ENCODE peak calls at places on chromosomes 11 and 22, in six cellular contexts. C is gastrocnemius medialis, U is AG04449, G is left ventricle myocardium inferior, X is right cardiac atrium, L is fibroblast of lung. Y is an unnamed sample.

GRCh38 chr11:120674537-120674936 is 163.0 kb downstream of the GRIK4 start:
- DNase-seq in C (no peak), U (peak; percentile 42), G (no peak), X (no peak), L (peak; percentile 6), Y (no peak)

GRCh38 chr11:969651-970205 is 44.1 kb downstream of the AP2A2 start:
- DNase-seq in C (no peak), U (no peak), G (no peak), X (no peak), L (no peak), Y (no peak)

GRCh38 chr11:81658722-81659121 is 1074.9 kb downstream of the FAM181B start:
- DNase-seq in C (no peak), U (no peak), G (no peak), X (no peak), L (peak; percentile 41), Y (no peak)

GRCh38 chr11:112785717-112786116 is 175.5 kb upstream of the NCAM1 start:
- DNase-seq in C (no peak), U (no peak), G (no peak), X (no peak), L (peak; percentile 43), Y (no peak)

GRCh38 chr11:47560431-47560830 is 5.0 kb upstream of the PTPMT1 start:
- DNase-seq in C (no peak), U (no peak), G (no peak), X (no peak), L (peak; percentile 73), Y (no peak)

GRCh38 chr11:118691926-118692830 is 12.7 kb upstream of the TREH start:
- DNase-seq in C (no peak), U (no peak), G (no peak), X (no peak), L (peak; percentile 32), Y (no peak)

GRCh38 chr11:78851883-78852586 is 277.4 kb upstream of the NARS2 start:
- DNase-seq in C (no peak), U (no peak), G (no peak), X (peak; percentile 64), L (no peak), Y (peak; percentile 67)

GRCh38 chr11:33663121-33663520 is 37.5 kb downstream of the C11orf91 start:
- DNase-seq in C (no peak), U (no peak), G (no peak), X (no peak), L (no peak), Y (peak; percentile 7)

GRCh38 chr11:133078591-133079179 is 453.6 kb downstream of the OPCML start:
- DNase-seq in C (no peak), U (no peak), G (no peak), X (no peak), L (peak; percentile 43), Y (no peak)

GRCh38 chr22:24420072-24420976 is 7.1 kb upstream of the ADORA2A start:
- DNase-seq in C (peak; percentile 34), U (no peak), G (no peak), X (peak; percentile 73), L (no peak), Y (no peak)

GRCh38 chr11:35953081-35953480 is 9.2 kb downstream of the LDLRAD3 start:
- DNase-seq in C (no peak), U (no peak), G (no peak), X (peak; percentile 69), L (no peak), Y (no peak)

GRCh38 chr11:76910620-76911414 is 50.1 kb downstream of the ACER3 start:
- DNase-seq in C (no peak), U (no peak), G (peak; percentile 22), X (peak; percentile 73), L (peak; percentile 71), Y (no peak)

DNA sequence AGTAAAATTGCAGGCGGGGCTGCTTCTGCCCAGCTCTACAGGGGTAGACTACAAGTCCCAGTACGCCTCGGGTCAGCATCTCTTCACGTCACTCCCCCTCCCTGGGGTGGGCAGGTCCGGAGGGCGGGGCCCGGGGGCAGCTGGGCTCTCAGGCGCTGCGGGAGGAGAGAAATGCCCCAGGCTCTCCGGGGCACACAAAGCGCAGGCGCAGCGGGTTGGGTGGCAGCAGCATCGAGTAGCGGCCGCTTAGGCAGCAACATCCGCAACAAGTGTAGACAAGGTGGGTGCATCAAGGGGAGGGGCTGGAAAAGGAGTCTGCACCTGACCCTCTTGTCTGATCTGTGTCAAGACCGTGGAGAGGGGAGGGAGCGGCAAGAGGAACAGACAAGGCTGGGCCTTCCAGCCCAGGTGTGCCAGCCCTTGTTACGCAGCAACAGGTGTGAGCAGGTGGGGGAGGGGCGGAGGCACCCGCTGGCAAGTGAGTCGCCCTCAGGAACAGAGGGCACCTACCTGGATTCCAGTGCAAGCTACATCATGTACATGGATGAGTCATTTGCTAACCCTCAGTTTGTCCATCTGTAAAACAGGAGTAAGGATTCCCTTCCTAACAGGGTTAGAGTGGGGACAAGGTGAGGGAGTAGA is 1.2 kb downstream of the PLEKHB1 start:
- DNase-seq in C (peak; percentile 70), U (no peak), G (peak; percentile 89), X (peak; percentile 96), L (peak; percentile 74), Y (peak; percentile 89)
- H3K4me3 ChIP-seq in C (peak overlapping the region; percentile 37), U (peak overlapping the region; percentile 39), G (peak overlapping the region; percentile 56), X (peak overlapping the region; percentile 12), L (peak overlapping the region; percentile 33), Y (peak overlapping the region; percentile 9)

GRCh38 chr22:40107244-40107643 is 70.5 kb upstream of the TNRC6B start:
- DNase-seq in C (no peak), U (no peak), G (no peak), X (no peak), L (peak; percentile 12), Y (no peak)

GRCh38 chr22:40112595-40112994 is 65.1 kb upstream of the TNRC6B start:
- DNase-seq in C (no peak), U (no peak), G (no peak), X (no peak), L (no peak), Y (no peak)

GRCh38 chr22:40105755-40106154 is 72.0 kb upstream of the TNRC6B start:
- DNase-seq in C (no peak), U (no peak), G (no peak), X (no peak), L (no peak), Y (no peak)

GRCh38 chr22:40111451-40111850 is 66.3 kb upstream of the TNRC6B start:
- DNase-seq in C (no peak), U (no peak), G (no peak), X (no peak), L (no peak), Y (no peak)

DNA sequence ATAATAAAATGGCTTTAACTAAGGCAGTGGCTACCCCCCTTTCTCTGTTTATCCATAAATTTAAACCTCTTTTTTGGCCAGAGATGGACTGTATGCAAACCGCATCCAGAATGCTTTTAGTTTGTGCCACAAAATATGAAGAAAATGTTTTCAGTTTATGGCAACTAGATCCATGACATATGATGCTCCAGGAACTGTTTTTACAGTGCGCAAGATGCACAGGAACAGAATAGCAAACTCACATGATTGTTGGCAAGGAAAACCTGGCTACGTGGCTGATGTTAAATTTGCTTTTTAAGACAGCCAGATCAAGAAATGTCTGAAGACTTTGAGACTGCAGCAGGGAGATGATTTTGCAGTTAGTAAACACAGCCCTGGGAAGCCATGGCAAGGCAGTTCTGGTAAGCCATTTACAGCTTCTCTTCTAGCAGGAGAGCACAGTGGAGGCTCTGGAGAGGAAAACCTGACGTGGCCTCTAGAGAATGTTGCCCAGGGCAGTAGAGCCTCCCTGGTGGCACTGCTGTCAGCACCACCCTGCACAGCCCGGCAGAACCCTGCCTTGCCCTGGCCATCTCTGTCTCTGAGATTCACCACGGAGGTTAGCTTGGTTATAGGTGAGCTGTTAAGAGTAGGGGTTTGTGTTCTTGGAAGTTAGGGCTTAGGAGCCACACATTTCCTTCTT is 69.8 kb upstream of the TNRC6B start:
- DNase-seq in C (peak; percentile 25), U (no peak), G (no peak), X (no peak), L (peak; percentile 43), Y (no peak)
- H3K4me3 ChIP-seq in C (peak overlapping the region; percentile 28), U (no peak overlapping the region), G (peak overlapping the region; percentile 49), X (peak overlapping the region; percentile 4), L (peak overlapping the region; percentile 48), Y (peak overlapping the region; percentile 13)

DNA sequence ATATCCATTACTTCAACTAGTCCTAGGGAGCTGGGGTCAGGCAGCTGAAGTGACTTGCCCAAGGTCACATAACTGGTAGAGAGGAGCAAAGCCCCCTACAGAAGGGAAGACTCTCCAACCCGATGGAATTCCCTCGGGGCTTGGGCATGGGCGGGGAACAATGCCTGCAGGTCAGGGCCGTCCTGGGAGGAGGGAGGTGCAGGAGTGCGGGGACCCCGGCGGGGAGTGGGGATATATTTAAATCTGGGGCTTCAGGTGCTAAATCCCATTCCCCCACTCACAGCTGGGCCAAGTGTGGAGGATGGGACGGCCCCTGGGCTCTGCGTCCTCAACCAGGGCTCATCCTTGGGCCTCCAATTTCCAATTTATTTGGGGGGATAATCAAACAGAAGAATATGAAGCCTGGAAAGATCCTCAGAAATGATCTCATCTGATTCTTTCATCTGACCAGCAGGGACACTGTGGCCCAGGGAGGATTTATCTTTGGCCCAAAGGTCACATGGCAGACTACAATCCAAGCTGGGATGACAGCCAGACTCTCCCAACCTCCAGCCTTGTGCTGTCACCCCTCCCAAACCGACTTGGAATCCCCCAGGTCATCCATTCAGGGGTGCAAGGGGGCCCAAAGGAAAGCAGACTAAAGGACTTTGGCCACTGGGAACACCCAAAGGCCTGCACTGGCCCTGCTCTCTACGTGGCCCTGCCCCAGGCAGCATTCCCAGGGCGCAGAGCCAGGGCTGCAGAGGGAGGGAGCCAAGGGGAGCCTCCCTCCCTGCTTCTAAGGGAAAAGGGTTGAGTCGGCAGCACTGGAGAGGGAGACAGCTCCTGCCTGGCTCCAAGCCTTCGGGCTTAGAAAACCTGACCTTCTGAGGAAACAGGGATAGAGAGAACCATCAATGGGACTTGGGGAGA is 8.7 kb upstream of the C1QTNF6 start:
- DNase-seq in C (peak; percentile 68), U (peak; percentile 41), G (peak; percentile 90), X (peak; percentile 97), L (peak; percentile 87), Y (peak; percentile 87)
- H3K4me3 ChIP-seq in C (no peak overlapping the region), U (no peak overlapping the region), G (peak overlapping the region; percentile 20), X (no peak overlapping the region), L (no peak overlapping the region), Y (no peak overlapping the region)

GRCh38 chr22:35894937-35895708 is 133.5 kb downstream of the RBFOX2 start:
- DNase-seq in C (peak; percentile 54), U (peak; percentile 62), G (no peak), X (no peak), L (peak; percentile 95), Y (no peak)

GRCh38 chr22:35892192-35892591 is 136.4 kb downstream of the RBFOX2 start:
- DNase-seq in C (no peak), U (no peak), G (no peak), X (no peak), L (peak; percentile 70), Y (no peak)

GRCh38 chr22:35891442-35891841 is 137.2 kb downstream of the RBFOX2 start:
- DNase-seq in C (no peak), U (no peak), G (no peak), X (no peak), L (no peak), Y (no peak)

GRCh38 chr22:35894464-35894878 is 134.2 kb downstream of the RBFOX2 start:
- DNase-seq in C (peak; percentile 68), U (no peak), G (no peak), X (no peak), L (peak; percentile 60), Y (no peak)

DNA sequence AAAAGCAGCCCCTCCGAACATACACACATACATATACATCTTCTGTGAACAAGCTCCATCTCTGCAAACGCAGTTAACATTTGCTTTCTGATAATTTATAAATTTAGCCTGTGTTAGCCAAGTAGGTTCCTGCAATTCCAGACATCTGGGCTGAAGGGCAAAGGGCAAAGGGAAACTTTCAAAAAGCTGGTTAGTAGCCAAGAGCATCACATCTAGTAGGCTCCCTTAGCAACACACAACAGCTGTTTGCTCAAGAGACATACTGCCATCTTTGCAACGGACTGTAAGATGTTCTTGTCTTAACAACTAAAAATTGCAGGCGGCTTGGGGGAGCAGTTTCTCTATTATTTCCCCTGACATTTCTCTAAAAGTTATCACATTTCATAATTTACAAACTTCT is 134.9 kb downstream of the RBFOX2 start:
- DNase-seq in C (no peak), U (no peak), G (no peak), X (no peak), L (peak; percentile 90), Y (no peak)
- H3K4me3 ChIP-seq in C (peak overlapping the region; percentile 53), U (no peak overlapping the region), G (peak overlapping the region; percentile 65), X (peak overlapping the region; percentile 68), L (no peak overlapping the region), Y (peak overlapping the region; percentile 42)

Y was measured in right atrium auricular region.